ENCODE peak calls at places on chromosomes 12 and 14, in four cellular contexts. One of them, this sample, is unnamed.

GRCh38 chr14:96268426-96269358 is 12.7 kb downstream of the BDKRB1 start:
- DNase-seq in astrocyte: peak
- DNase-seq in OCI-LY7: no peak
- DNase-seq in aorta: peak
- DNase-seq in this sample: no peak

GRCh38 chr12:70101064-70101463 is 142.2 kb upstream of the CNOT2 start:
- DNase-seq in astrocyte: no peak
- DNase-seq in OCI-LY7: no peak
- DNase-seq in aorta: no peak
- DNase-seq in this sample: no peak

GRCh38 chr14:69943084-69943797 is 64.0 kb downstream of the SMOC1 start:
- DNase-seq in astrocyte: no peak
- DNase-seq in OCI-LY7: no peak
- DNase-seq in aorta: no peak
- DNase-seq in this sample: no peak

GRCh38 chr12:16602412-16602811 is 3.5 kb downstream of the LMO3 start:
- DNase-seq in astrocyte: no peak
- DNase-seq in OCI-LY7: peak
- DNase-seq in aorta: no peak
- DNase-seq in this sample: no peak

GRCh38 chr12:13373131-13373530 is 176.6 kb downstream of the EMP1 start:
- DNase-seq in astrocyte: no peak
- DNase-seq in OCI-LY7: no peak
- DNase-seq in aorta: no peak
- DNase-seq in this sample: no peak

GRCh38 chr12:54749191-54749818 is 101.1 kb upstream of the DCD start:
- DNase-seq in astrocyte: peak
- DNase-seq in OCI-LY7: peak
- DNase-seq in aorta: no peak
- DNase-seq in this sample: no peak

GRCh38 chr12:7797698-7798398 is 8.6 kb downstream of the NANOG start:
- DNase-seq in astrocyte: peak
- DNase-seq in OCI-LY7: no peak
- DNase-seq in aorta: no peak
- DNase-seq in this sample: no peak

GRCh38 chr12:11685261-11685660 is 35.8 kb downstream of the ETV6 start:
- DNase-seq in astrocyte: no peak
- DNase-seq in OCI-LY7: no peak
- DNase-seq in aorta: no peak
- DNase-seq in this sample: no peak

GRCh38 chr14:55477680-55478079 is 37.3 kb upstream of the TBPL2 start:
- DNase-seq in astrocyte: no peak
- DNase-seq in OCI-LY7: no peak
- DNase-seq in aorta: no peak
- DNase-seq in this sample: peak

GRCh38 chr12:80053048-80053790 is 46.1 kb upstream of the OTOGL start:
- DNase-seq in astrocyte: peak
- DNase-seq in OCI-LY7: no peak
- DNase-seq in aorta: peak
- DNase-seq in this sample: peak

GRCh38 chr12:105492591-105492990 is 162.1 kb downstream of the C12orf75 start:
- DNase-seq in astrocyte: peak
- DNase-seq in OCI-LY7: no peak
- DNase-seq in aorta: no peak
- DNase-seq in this sample: no peak

DNA sequence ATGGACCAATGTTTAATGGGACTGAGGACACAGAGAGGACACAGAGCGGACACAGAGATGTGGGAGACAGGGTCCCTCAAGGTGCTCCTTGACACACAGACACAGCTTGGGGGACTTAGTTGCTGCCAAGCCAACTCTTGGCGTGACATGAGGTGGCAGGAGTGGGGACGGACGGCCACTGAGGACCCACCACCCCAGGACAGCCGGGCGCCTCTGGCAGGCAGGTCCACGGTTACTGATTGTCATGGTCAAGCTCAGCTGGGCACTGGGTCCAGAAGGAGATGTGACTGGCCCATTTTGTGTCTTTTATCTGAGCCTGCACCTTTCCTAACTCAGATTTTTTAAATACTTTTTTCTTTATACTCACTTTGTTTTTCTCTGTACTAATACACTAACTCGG is 15.7 kb upstream of the PWP1 start:
- DNase-seq in astrocyte: no peak
- DNase-seq in OCI-LY7: no peak
- DNase-seq in aorta: no peak
- DNase-seq in this sample: no peak
- H3K27ac ChIP-seq in astrocyte: no peak
- H3K27ac ChIP-seq in OCI-LY7: no peak
- H3K27ac ChIP-seq in aorta: no peak
- H3K27ac ChIP-seq in this sample: no peak

DNA sequence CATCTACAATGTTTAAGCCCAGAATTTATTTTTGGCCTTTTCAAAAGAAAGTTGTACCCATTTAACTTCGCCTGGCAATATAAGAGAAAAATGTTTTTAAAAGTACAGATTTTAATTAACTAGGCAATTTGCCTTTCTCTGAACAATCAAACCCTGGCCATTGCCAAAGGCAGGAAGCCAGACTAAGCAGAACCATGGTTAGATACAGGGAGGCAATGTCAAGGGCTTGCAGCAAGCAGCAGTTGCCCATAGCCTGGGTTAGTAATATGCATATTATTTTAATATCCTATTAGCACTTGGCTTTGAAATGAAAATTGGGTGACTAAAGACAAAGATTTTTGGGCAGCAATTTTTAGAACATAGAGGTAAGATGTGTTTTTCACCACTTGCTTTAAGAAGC is 51.1 kb upstream of the FRMD6 start:
- DNase-seq in astrocyte: no peak
- DNase-seq in OCI-LY7: no peak
- DNase-seq in aorta: no peak
- DNase-seq in this sample: no peak
- H3K27ac ChIP-seq in astrocyte: no peak
- H3K27ac ChIP-seq in OCI-LY7: no peak
- H3K27ac ChIP-seq in aorta: no peak
- H3K27ac ChIP-seq in this sample: no peak

GRCh38 chr14:99596071-99596627 is 7.9 kb downstream of the CCDC85C start:
- DNase-seq in astrocyte: no peak
- DNase-seq in OCI-LY7: no peak
- DNase-seq in aorta: no peak
- DNase-seq in this sample: no peak
- H3K27ac ChIP-seq in astrocyte: no peak
- H3K27ac ChIP-seq in OCI-LY7: no peak
- H3K27ac ChIP-seq in aorta: no peak
- H3K27ac ChIP-seq in this sample: peak

GRCh38 chr14:35335388-35336092 is 43.4 kb downstream of the PSMA6 start:
- DNase-seq in astrocyte: no peak
- DNase-seq in OCI-LY7: no peak
- DNase-seq in aorta: no peak
- DNase-seq in this sample: peak
- H3K27ac ChIP-seq in astrocyte: no peak
- H3K27ac ChIP-seq in OCI-LY7: no peak
- H3K27ac ChIP-seq in aorta: peak
- H3K27ac ChIP-seq in this sample: peak

DNA sequence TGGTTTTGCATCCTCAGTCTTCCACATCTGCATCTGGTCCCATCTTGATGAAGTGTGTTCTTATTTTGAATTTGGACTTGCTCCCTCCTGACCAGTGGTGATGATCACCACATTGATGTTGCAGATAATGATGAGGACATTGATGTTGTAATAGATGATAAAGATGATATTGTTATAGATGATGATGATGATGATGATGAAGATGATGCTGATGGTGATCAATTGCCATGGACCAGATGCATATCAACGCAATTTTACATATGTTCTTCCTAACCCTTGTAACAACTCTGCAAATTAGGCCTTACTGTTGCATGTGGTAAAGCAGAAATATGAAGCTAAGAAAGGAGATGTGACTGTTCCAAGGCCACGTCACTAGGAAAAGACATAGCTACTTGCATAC is 380.3 kb upstream of the TBX3 start:
- DNase-seq in astrocyte: no peak
- DNase-seq in OCI-LY7: no peak
- DNase-seq in aorta: no peak
- DNase-seq in this sample: no peak
- H3K27ac ChIP-seq in astrocyte: no peak
- H3K27ac ChIP-seq in OCI-LY7: no peak
- H3K27ac ChIP-seq in aorta: no peak
- H3K27ac ChIP-seq in this sample: no peak